ENCODE peak calls at places on chromosomes 4 and X, in seven cellular contexts. J is foreskin fibroblast; N is activated CD8-positive, alpha-beta memory T cell treated with anti-CD3 and anti-CD28 coated beads for 48 hours; C is ELR; U is stimulated activated CD4-positive, alpha-beta T cell treated with anti-CD3 and anti-CD28 coated beads, Interleukin-1b, Interleukin-23, amount 100 ng/mL, for 1 hour; L is cardiac fibroblast; Q is fibroblast of mammary gland. V is an unnamed sample.

GRCh38 chrX:1452497-1453389 is at the start of gene ASMTL:
- DNase-seq in L (peak), U (peak), C (peak), N (peak), Q (peak), J (peak), V (peak)

GRCh38 chrX:75893281-75893680 is 108.2 kb upstream of the MAGEE2 start:
- DNase-seq in C (no peak), J (no peak), L (no peak), N (no peak), Q (no peak), U (no peak), V (no peak)

GRCh38 chr4:163767993-163768392 is 273.5 kb downstream of the TMA16 start:
- DNase-seq in L (no peak), C (no peak), U (no peak), J (no peak), Q (no peak), N (no peak), V (no peak)

GRCh38 chrX:24392709-24393108 is 32.3 kb downstream of the SUPT20HL1 start:
- DNase-seq in L (peak), Q (no peak), N (no peak), J (peak), C (no peak), U (no peak), V (no peak)

GRCh38 chrX:41563881-41564280 is 116.7 kb downstream of the NYX start:
- DNase-seq in U (no peak), Q (no peak), C (no peak), N (no peak), J (no peak), L (no peak), V (no peak)

GRCh38 chr4:146407669-146408084 is 114.1 kb downstream of the SLC10A7 start:
- DNase-seq in N (no peak), L (peak), U (no peak), Q (peak), C (peak), J (peak), V (no peak)

GRCh38 chr4:18869166-18869565 is 847.6 kb upstream of the LCORL start:
- DNase-seq in C (no peak), U (no peak), N (no peak), L (no peak), J (peak), Q (peak), V (no peak)

GRCh38 chrX:149939271-149940014 is 1.2 kb upstream of the EOLA2 start:
- DNase-seq in C (peak), Q (peak), U (peak), N (peak), L (peak), J (peak), V (peak)

GRCh38 chr4:176800891-176801534 is 8.3 kb upstream of the VEGFC start:
- DNase-seq in L (no peak), U (no peak), N (no peak), J (peak), C (peak), Q (peak), V (no peak)

GRCh38 chr4:87220094-87220831 is at the start of gene KLHL8:
- DNase-seq in Q (peak), L (peak), U (peak), J (peak), N (peak), C (peak), V (peak)

GRCh38 chr4:112196446-112196845 is 35.1 kb upstream of the AP1AR start:
- DNase-seq in Q (no peak), N (no peak), C (no peak), L (no peak), J (no peak), U (no peak), V (no peak)

GRCh38 chr4:128858875-128859696 is 49.6 kb downstream of the JADE1 start:
- DNase-seq in C (peak), J (peak), L (peak), Q (peak), N (no peak), U (no peak), V (peak)

GRCh38 chr4:130197946-130198345 is 1102.0 kb downstream of the C4orf33 start:
- DNase-seq in U (no peak), J (no peak), L (no peak), C (no peak), N (no peak), Q (no peak), V (no peak)

GRCh38 chr4:111282035-111282434 is 659.2 kb upstream of the PITX2 start:
- DNase-seq in U (no peak), Q (no peak), C (no peak), L (no peak), J (no peak), N (no peak), V (no peak)

GRCh38 chrX:105706041-105706440 is 116.3 kb upstream of the NRK start:
- DNase-seq in C (no peak), J (peak), L (peak), N (no peak), U (no peak), Q (peak), V (no peak)

GRCh38 chr4:147430111-147430510 is 50.8 kb upstream of the EDNRA start:
- DNase-seq in L (no peak), N (no peak), J (peak), Q (peak), U (no peak), C (no peak), V (no peak)

GRCh38 chr4:97412331-97412730 is 730.9 kb downstream of the STPG2 start:
- DNase-seq in C (no peak), N (no peak), L (no peak), J (no peak), U (no peak), Q (no peak), V (no peak)

GRCh38 chrX:81316163-81316562 is 114.3 kb downstream of the SH3BGRL start:
- DNase-seq in C (no peak), Q (peak), U (no peak), L (peak), N (no peak), J (no peak), V (no peak)

GRCh38 chr4:119626420-119626819 is 2.2 kb downstream of the PDE5A start:
- DNase-seq in C (no peak), J (peak), U (no peak), N (no peak), L (no peak), Q (no peak), V (peak)

GRCh38 chr4:78599931-78600375 is 48.4 kb downstream of the ANXA3 start:
- DNase-seq in C (no peak), L (peak), N (no peak), J (no peak), U (no peak), Q (no peak), V (no peak)

GRCh38 chr4:21896767-21897166 is 51.8 kb downstream of the KCNIP4 start:
- DNase-seq in C (no peak), J (no peak), U (no peak), L (no peak), Q (no peak), N (no peak), V (no peak)

GRCh38 chrX:40096395-40097091 is 1.2 kb downstream of the BCOR start:
- DNase-seq in U (no peak), C (peak), L (peak), J (peak), N (peak), Q (no peak), V (peak)

GRCh38 chr4:68304731-68305130 is 45.2 kb downstream of the YTHDC1 start:
- DNase-seq in C (no peak), U (no peak), N (no peak), J (no peak), Q (no peak), L (no peak), V (no peak)

GRCh38 chr4:51831133-51831532 is 11.8 kb upstream of the DCUN1D4 start:
- DNase-seq in L (peak), N (no peak), Q (peak), J (peak), C (peak), U (no peak), V (peak)

GRCh38 chrX:3176439-3176820 is 135.2 kb downstream of the ARSF start:
- DNase-seq in Q (peak), U (no peak), J (peak), C (peak), L (peak), N (no peak), V (no peak)

V was measured in testis.